ENCODE peak calls at places on chromosomes 11 and 22, in eight cellular contexts. J is SK-N-SH, F is right lobe of liver, T is psoas muscle, N is kidney, Q is pancreas, K is lower leg skin, R is colonic mucosa. C is an unnamed sample.

GRCh38 chr11:5234390-5234834 is at the start of gene HBD:
- DNase-seq in Q (no peak), T (no peak), J (no peak), R (no peak), N (no peak), K (no peak), F (no peak), C (no peak)

GRCh38 chr22:50569896-50570535 is 7.3 kb upstream of the SYCE3 start:
- DNase-seq in J (no peak), N (no peak), Q (no peak), T (no peak), R (no peak), K (no peak), F (no peak), C (no peak)

GRCh38 chr11:77083553-77084245 is 16.9 kb downstream of the CAPN5 start:
- DNase-seq in F (peak; percentile 41), R (no peak), J (no peak), N (peak; percentile 46), T (peak; percentile 25), Q (no peak), K (peak; percentile 78), C (peak; percentile 38)

GRCh38 chr11:102546923-102547471 is 16.4 kb upstream of the MMP7 start:
- DNase-seq in K (no peak), T (no peak), J (no peak), R (no peak), F (no peak), N (no peak), Q (no peak), C (peak; percentile 62)

GRCh38 chr22:17121235-17122195 is at the start of gene TMEM121B:
- DNase-seq in N (peak; percentile 86), F (no peak), R (no peak), K (peak; percentile 92), Q (peak; percentile 70), T (peak; percentile 86), J (peak; percentile 95), C (no peak)

GRCh38 chr11:114846040-114846791 is 167.9 kb downstream of the NXPE2 start:
- DNase-seq in Q (no peak), J (peak; percentile 22), K (no peak), N (no peak), R (no peak), T (peak; percentile 82), F (no peak), C (no peak)

GRCh38 chr11:499201-500076 is 7.6 kb downstream of the RNH1 start:
- DNase-seq in Q (no peak), N (no peak), R (no peak), F (no peak), K (peak; percentile 80), T (peak; percentile 50), J (no peak), C (no peak)

GRCh38 chr22:18152519-18152918 is 2.5 kb downstream of the USP18 start:
- DNase-seq in T (no peak), R (no peak), F (no peak), J (no peak), Q (no peak), N (no peak), K (peak; percentile 68), C (peak; percentile 32)

GRCh38 chr11:23688835-23689234 is 808.0 kb upstream of the LUZP2 start:
- DNase-seq in R (no peak), T (no peak), N (no peak), F (no peak), Q (no peak), J (no peak), K (no peak), C (no peak)

GRCh38 chr11:7544021-7544420 is 30.2 kb downstream of the PPFIBP2 start:
- DNase-seq in Q (no peak), K (no peak), N (no peak), T (no peak), J (no peak), R (no peak), F (no peak), C (no peak)

GRCh38 chr11:69508974-69509373 is 27.5 kb downstream of the LINC01488 start:
- DNase-seq in R (no peak), N (no peak), F (no peak), Q (no peak), K (no peak), J (no peak), T (no peak), C (no peak)

GRCh38 chr22:44667276-44667675 is 34.7 kb upstream of the PRR5 start:
- DNase-seq in Q (no peak), J (peak; percentile 14), K (no peak), R (no peak), T (peak; percentile 27), N (peak; percentile 46), F (no peak), C (no peak)

GRCh38 chr11:122714021-122714420 is 58.5 kb downstream of the UBASH3B start:
- DNase-seq in T (no peak), Q (no peak), R (no peak), F (no peak), J (no peak), K (no peak), N (no peak), C (no peak)

GRCh38 chr11:12717851-12718291 is 43.6 kb downstream of the TEAD1 start:
- DNase-seq in J (no peak), K (peak; percentile 65), Q (no peak), N (no peak), F (no peak), R (no peak), T (no peak), C (no peak)

GRCh38 chr22:19775496-19776325 is 15.1 kb downstream of the TBX1 start:
- DNase-seq in T (peak; percentile 45), K (no peak), R (no peak), F (no peak), J (no peak), N (peak; percentile 66), Q (no peak), C (no peak)

GRCh38 chr11:72135891-72136676 is 559 bp downstream of the FOLR3 start:
- DNase-seq in J (no peak), N (no peak), F (peak; percentile 46), T (no peak), R (no peak), Q (no peak), K (peak; percentile 82), C (no peak)

GRCh38 chr11:43517518-43517917 is 158.8 kb downstream of the TTC17 start:
- DNase-seq in K (no peak), T (no peak), Q (no peak), N (no peak), F (no peak), R (no peak), J (no peak), C (no peak)

GRCh38 chr11:46560300-46561025 is 33.4 kb downstream of the AMBRA1 start:
- DNase-seq in N (no peak), J (no peak), R (peak; percentile 53), F (no peak), Q (no peak), K (no peak), T (no peak), C (no peak)

GRCh38 chr11:113059548-113059947 is 98.3 kb downstream of the NCAM1 start:
- DNase-seq in T (no peak), K (no peak), N (no peak), J (no peak), R (no peak), Q (no peak), F (no peak), C (no peak)

GRCh38 chr11:119618208-119618909 is 110.6 kb downstream of the NECTIN1 start:
- DNase-seq in T (no peak), N (no peak), K (peak; percentile 89), J (no peak), F (no peak), R (peak; percentile 28), Q (peak; percentile 48), C (peak; percentile 52)

GRCh38 chr11:126006068-126006467 is 56.6 kb downstream of the CDON start:
- DNase-seq in F (no peak), R (no peak), J (no peak), N (no peak), K (no peak), T (no peak), Q (no peak), C (no peak)
- H3K4me3 ChIP-seq in F (no peak overlapping the region), R (no peak overlapping the region), J (no peak overlapping the region), N (no peak overlapping the region), K (no peak overlapping the region), T (no peak overlapping the region), Q (no peak overlapping the region), C (no peak overlapping the region)

GRCh38 chr11:73762732-73763131 is 1.9 kb upstream of the RAB6A start:
- DNase-seq in J (no peak), F (no peak), K (no peak), R (no peak), Q (no peak), N (no peak), T (no peak), C (no peak)

GRCh38 chr11:73761403-73761945 is 600 bp upstream of the RAB6A start:
- DNase-seq in R (no peak), N (no peak), T (no peak), F (no peak), J (no peak), Q (peak; percentile 36), K (no peak), C (no peak)

GRCh38 chr11:73759520-73760065 is 1.3 kb downstream of the RAB6A start:
- DNase-seq in F (no peak), N (no peak), T (no peak), K (no peak), R (no peak), J (peak; percentile 36), Q (no peak), C (no peak)

GRCh38 chr11:73760066-73760679 is 701 bp downstream of the RAB6A start:
- DNase-seq in K (peak; percentile 92), N (peak; percentile 87), F (peak; percentile 69), T (peak; percentile 74), J (peak; percentile 69), R (peak; percentile 65), Q (peak; percentile 59), C (peak; percentile 72)

GRCh38 chr11:73760680-73761402 is at the start of gene RAB6A:
- DNase-seq in J (peak; percentile 96), F (peak; percentile 100), Q (peak; percentile 100), K (peak; percentile 100), N (peak; percentile 100), T (peak; percentile 100), R (peak; percentile 100), C (peak; percentile 100)
- TF ChIP-seq CTCF in J (peak; percentile 30), F (peak; percentile 48), Q (peak; percentile 17), K (no peak), N (peak; percentile 42), T (peak; percentile 34), R (peak; percentile 14), C (peak; percentile 26)

GRCh38 chr11:65329944-65330403 is 3.7 kb upstream of the DPF2 start:
- DNase-seq in T (peak; percentile 81), R (peak; percentile 96), Q (peak; percentile 88), N (peak; percentile 62), F (peak; percentile 87), K (peak; percentile 97), J (peak; percentile 70), C (peak; percentile 98)
- H3K4me3 ChIP-seq in T (peak overlapping the region; percentile 15), R (no peak overlapping the region), Q (no peak overlapping the region), N (peak overlapping the region; percentile 9), F (no peak overlapping the region), K (no peak overlapping the region), J (no peak overlapping the region), C (no peak overlapping the region)

DNA sequence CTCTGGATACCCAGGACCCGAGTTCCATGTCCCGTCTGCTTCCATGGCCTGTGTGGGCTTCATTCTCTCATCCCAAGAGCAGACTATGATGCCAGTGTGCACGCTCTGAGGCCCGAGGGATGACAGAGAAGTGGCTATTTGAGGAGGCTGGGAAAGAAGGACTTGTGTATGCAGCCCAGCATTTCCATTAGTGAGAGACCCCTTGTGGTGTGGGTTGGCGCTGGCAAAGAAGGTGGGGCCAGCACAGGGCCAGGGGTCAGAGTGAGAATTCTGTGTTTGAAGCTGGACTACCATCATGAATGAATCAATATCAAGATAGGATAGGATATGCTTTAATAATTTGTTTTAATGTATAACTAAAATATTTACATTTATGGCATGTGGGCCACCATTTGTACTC is 200.8 kb downstream of the HIPK3 start:
- DNase-seq in K (no peak), F (no peak), R (no peak), N (no peak), Q (no peak), T (no peak), J (no peak), C (no peak)
- TF ChIP-seq CTCF in K (no peak), F (no peak), R (no peak), N (no peak), Q (no peak), T (no peak), J (peak; percentile 10), C (no peak)

C was measured in Peyer's patch.